ENCODE peak calls at places on chromosomes 13 and 19, in seven cellular contexts. Z, Q, V, X, B, T and M are unnamed samples.

GRCh38 chr19:41587101-41587837 is 11.3 kb downstream of the CEACAM21 start:
- DNase-seq in Z (no peak), Q (no peak), V (no peak), X (no peak), B (no peak), T (no peak), M (no peak)

GRCh38 chr13:95713651-95714050 is 36.7 kb downstream of the DNAJC3 start:
- DNase-seq in Z (no peak), Q (no peak), V (no peak), X (no peak), B (peak; percentile 48), T (peak; percentile 27), M (no peak)

GRCh38 chr19:15633122-15633521 is 7.6 kb upstream of the CYP4F3 start:
- DNase-seq in Z (no peak), Q (no peak), V (no peak), X (no peak), B (no peak), T (no peak), M (no peak)

GRCh38 chr19:588758-589692 is 656 bp upstream of the HCN2 start:
- DNase-seq in Z (no peak), Q (no peak), V (peak; percentile 45), X (no peak), B (no peak), T (no peak), M (no peak)

GRCh38 chr13:89066868-89067466 is 1395.8 kb downstream of the SLITRK5 start:
- DNase-seq in Z (peak; percentile 4), Q (peak; percentile 48), V (peak; percentile 37), X (peak; percentile 31), B (peak; percentile 8), T (peak; percentile 0), M (no peak)

GRCh38 chr13:53379485-53379884 is 350.9 kb downstream of the OLFM4 start:
- DNase-seq in Z (no peak), Q (no peak), V (no peak), X (no peak), B (no peak), T (no peak), M (no peak)

GRCh38 chr19:1154731-1155351 is 19.2 kb downstream of the SBNO2 start:
- DNase-seq in Z (no peak), Q (peak; percentile 86), V (no peak), X (peak; percentile 92), B (peak; percentile 92), T (peak; percentile 86), M (no peak)

GRCh38 chr19:31530781-31531180 is 181.5 kb upstream of the TSHZ3 start:
- DNase-seq in Z (no peak), Q (no peak), V (no peak), X (no peak), B (no peak), T (no peak), M (no peak)

GRCh38 chr19:17841810-17842662 is 5.7 kb downstream of the JAK3 start:
- DNase-seq in Z (peak; percentile 80), Q (peak; percentile 80), V (peak; percentile 99), X (peak; percentile 78), B (peak; percentile 86), T (peak; percentile 63), M (peak; percentile 98)

GRCh38 chr13:94006271-94006670 is 473.2 kb downstream of the DCT start:
- DNase-seq in Z (no peak), Q (no peak), V (no peak), X (no peak), B (no peak), T (no peak), M (peak; percentile 61)

GRCh38 chr19:18089726-18090125 is 3.0 kb upstream of the IL12RB1 start:
- DNase-seq in Z (no peak), Q (no peak), V (no peak), X (no peak), B (no peak), T (no peak), M (no peak)

GRCh38 chr13:59691501-59692066 is 472.1 kb downstream of the DIAPH3 start:
- DNase-seq in Z (no peak), Q (no peak), V (no peak), X (no peak), B (peak; percentile 43), T (peak; percentile 56), M (no peak)

GRCh38 chr13:44044544-44045178 is 165.0 kb downstream of the LACC1 start:
- DNase-seq in Z (no peak), Q (no peak), V (no peak), X (no peak), B (no peak), T (no peak), M (no peak)

GRCh38 chr19:48726573-48726972 is 7.0 kb upstream of the MAMSTR start:
- DNase-seq in Z (no peak), Q (no peak), V (no peak), X (no peak), B (peak; percentile 23), T (no peak), M (no peak)

GRCh38 chr13:114063545-114064515 is 68.6 kb downstream of the RASA3 start:
- DNase-seq in Z (no peak), Q (no peak), V (no peak), X (peak; percentile 71), B (peak; percentile 75), T (peak; percentile 61), M (no peak)

GRCh38 chr19:34468400-34468799 is 13.2 kb upstream of the WTIP start:
- DNase-seq in Z (no peak), Q (no peak), V (no peak), X (no peak), B (peak; percentile 53), T (no peak), M (no peak)

GRCh38 chr13:75803175-75803611 is 167.1 kb downstream of the LMO7 start:
- DNase-seq in Z (no peak), Q (no peak), V (no peak), X (no peak), B (no peak), T (no peak), M (no peak)